ENCODE peak calls at places on chromosome 6, in four cellular contexts. One of them, this sample, is unnamed.

GRCh38 chr6:82246802-82247633 is 526 bp downstream of the IBTK start:
- DNase-seq in mesothelial cell of epicardium: no peak
- DNase-seq in WTC11: peak
- DNase-seq in fibroblast of pulmonary artery: peak
- DNase-seq in this sample: peak

GRCh38 chr6:129709451-129709908 is 497 bp downstream of the ARHGAP18 start:
- DNase-seq in mesothelial cell of epicardium: no peak
- DNase-seq in WTC11: no peak
- DNase-seq in fibroblast of pulmonary artery: peak
- DNase-seq in this sample: no peak

GRCh38 chr6:45049188-45049843 is 278.8 kb upstream of the RUNX2 start:
- DNase-seq in fibroblast of pulmonary artery: peak
- DNase-seq in WTC11: no peak
- DNase-seq in mesothelial cell of epicardium: no peak
- DNase-seq in this sample: no peak

GRCh38 chr6:150320450-150320849 is 48.4 kb upstream of the IYD start:
- DNase-seq in fibroblast of pulmonary artery: peak
- DNase-seq in mesothelial cell of epicardium: no peak
- DNase-seq in WTC11: no peak
- DNase-seq in this sample: no peak

GRCh38 chr6:35259946-35260626 is 551 bp downstream of the ZNF76 start:
- DNase-seq in fibroblast of pulmonary artery: peak
- DNase-seq in WTC11: peak
- DNase-seq in mesothelial cell of epicardium: no peak
- DNase-seq in this sample: no peak

GRCh38 chr6:25070547-25071366 is 135.0 kb upstream of the RIPOR2 start:
- DNase-seq in fibroblast of pulmonary artery: peak
- DNase-seq in WTC11: peak
- DNase-seq in mesothelial cell of epicardium: peak
- DNase-seq in this sample: peak

GRCh38 chr6:21824431-21825180 is 231.1 kb downstream of the SOX4 start:
- DNase-seq in WTC11: no peak
- DNase-seq in fibroblast of pulmonary artery: no peak
- DNase-seq in mesothelial cell of epicardium: no peak
- DNase-seq in this sample: no peak

GRCh38 chr6:131761762-131762067 is 46.1 kb upstream of the ENPP1 start:
- DNase-seq in WTC11: no peak
- DNase-seq in fibroblast of pulmonary artery: no peak
- DNase-seq in mesothelial cell of epicardium: no peak
- DNase-seq in this sample: no peak

GRCh38 chr6:12277401-12277800 is 12.8 kb upstream of the EDN1 start:
- DNase-seq in fibroblast of pulmonary artery: no peak
- DNase-seq in WTC11: no peak
- DNase-seq in mesothelial cell of epicardium: no peak
- DNase-seq in this sample: no peak

GRCh38 chr6:12276332-12276943 is 13.7 kb upstream of the EDN1 start:
- DNase-seq in fibroblast of pulmonary artery: no peak
- DNase-seq in mesothelial cell of epicardium: no peak
- DNase-seq in WTC11: no peak
- DNase-seq in this sample: no peak

GRCh38 chr6:12271594-12271993 is 18.6 kb upstream of the EDN1 start:
- DNase-seq in mesothelial cell of epicardium: no peak
- DNase-seq in fibroblast of pulmonary artery: no peak
- DNase-seq in WTC11: no peak
- DNase-seq in this sample: no peak

GRCh38 chr6:12271997-12272396 is 18.2 kb upstream of the EDN1 start:
- DNase-seq in fibroblast of pulmonary artery: no peak
- DNase-seq in WTC11: no peak
- DNase-seq in mesothelial cell of epicardium: no peak
- DNase-seq in this sample: no peak

DNA sequence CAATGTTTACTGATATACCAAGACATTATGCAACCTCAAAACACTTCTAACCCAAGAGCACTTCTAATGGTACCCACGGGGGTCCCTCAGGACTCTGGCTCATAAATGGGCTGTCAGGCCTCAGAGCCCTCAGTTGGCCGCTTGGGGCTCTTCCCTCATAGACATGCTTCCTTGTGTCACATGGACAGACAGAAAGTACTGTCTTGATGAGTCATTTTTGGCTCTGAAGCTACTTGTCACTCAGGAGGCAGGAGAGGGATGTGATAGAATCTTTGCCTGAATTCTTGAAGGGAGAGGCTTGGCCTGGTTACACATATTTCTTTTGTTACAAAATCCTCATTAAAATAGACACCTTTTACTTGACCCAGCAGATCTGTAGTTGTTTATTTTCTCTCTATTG is 15.1 kb upstream of the EDN1 start:
- DNase-seq in mesothelial cell of epicardium: no peak
- DNase-seq in fibroblast of pulmonary artery: no peak
- DNase-seq in WTC11: no peak
- DNase-seq in this sample: no peak
- TF ChIP-seq CTCF in mesothelial cell of epicardium: no peak
- TF ChIP-seq CTCF in fibroblast of pulmonary artery: no peak
- TF ChIP-seq CTCF in WTC11: no peak
- TF ChIP-seq CTCF in this sample: no peak

DNA sequence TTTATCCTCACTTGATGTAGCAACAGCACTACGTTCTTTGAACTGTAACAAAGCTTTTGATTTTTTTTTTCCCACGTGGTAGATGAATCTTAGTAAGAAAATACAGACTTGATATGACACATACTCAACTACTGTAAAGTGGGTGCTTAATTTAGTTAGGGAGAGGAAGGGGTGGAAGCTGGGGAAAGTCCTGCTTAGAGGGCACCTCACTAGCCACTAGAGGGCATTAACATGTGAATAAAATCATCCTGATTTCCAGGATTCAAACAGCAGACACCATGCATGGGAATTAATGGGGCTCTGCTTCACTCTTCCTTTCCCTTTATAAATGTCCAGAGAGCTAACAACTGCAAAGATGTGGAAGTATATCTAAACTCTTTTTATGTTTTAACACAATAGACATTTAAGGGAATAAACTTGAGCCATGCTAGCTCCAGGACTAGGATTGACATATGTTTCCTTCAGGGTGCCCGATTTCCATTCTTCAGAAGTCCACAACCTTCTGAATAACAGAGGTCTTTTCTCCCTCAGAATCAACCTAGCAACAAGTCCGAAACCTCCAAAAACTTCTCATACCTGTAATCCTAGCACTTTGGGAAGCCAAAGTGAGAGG is 250.1 kb downstream of the ATXN1 start:
- DNase-seq in WTC11: no peak
- DNase-seq in fibroblast of pulmonary artery: peak
- DNase-seq in mesothelial cell of epicardium: no peak
- DNase-seq in this sample: no peak
- TF ChIP-seq CTCF in WTC11: peak
- TF ChIP-seq CTCF in fibroblast of pulmonary artery: peak
- TF ChIP-seq CTCF in mesothelial cell of epicardium: peak
- TF ChIP-seq CTCF in this sample: peak

GRCh38 chr6:156948807-156949206 is 171.6 kb downstream of the ARID1B start:
- DNase-seq in WTC11: no peak
- DNase-seq in fibroblast of pulmonary artery: peak
- DNase-seq in mesothelial cell of epicardium: no peak
- DNase-seq in this sample: no peak
- TF ChIP-seq CTCF in WTC11: no peak
- TF ChIP-seq CTCF in fibroblast of pulmonary artery: no peak
- TF ChIP-seq CTCF in mesothelial cell of epicardium: no peak
- TF ChIP-seq CTCF in this sample: no peak

GRCh38 chr6:31271641-31272357 is at the start of gene HLA-C:
- DNase-seq in WTC11: peak
- DNase-seq in fibroblast of pulmonary artery: peak
- DNase-seq in mesothelial cell of epicardium: peak
- DNase-seq in this sample: peak
- TF ChIP-seq CTCF in WTC11: no peak
- TF ChIP-seq CTCF in fibroblast of pulmonary artery: peak
- TF ChIP-seq CTCF in mesothelial cell of epicardium: no peak
- TF ChIP-seq CTCF in this sample: no peak

DNA sequence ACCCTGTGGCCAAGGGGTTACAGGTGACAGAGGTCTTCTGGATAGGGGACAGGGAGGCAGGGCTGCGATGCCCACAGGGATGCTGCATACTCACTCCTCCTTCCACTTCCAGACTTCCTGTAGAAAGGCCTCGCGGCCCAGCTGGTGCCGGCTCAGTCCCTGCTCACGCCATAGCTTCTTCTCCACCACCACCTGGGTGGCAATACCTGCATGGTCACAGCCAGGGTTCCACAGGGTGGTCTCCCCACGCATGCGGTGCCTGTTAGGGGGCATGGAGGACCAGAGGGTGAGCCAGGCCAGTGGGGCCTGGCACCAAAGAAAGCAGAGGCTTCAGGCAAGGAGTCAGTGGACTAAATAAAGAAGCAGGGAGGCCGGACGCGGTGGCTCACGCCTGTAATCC is 8.3 kb upstream of the VWA7 start:
- DNase-seq in mesothelial cell of epicardium: no peak
- DNase-seq in fibroblast of pulmonary artery: no peak
- DNase-seq in WTC11: no peak
- DNase-seq in this sample: no peak
- TF ChIP-seq CTCF in mesothelial cell of epicardium: no peak
- TF ChIP-seq CTCF in fibroblast of pulmonary artery: no peak
- TF ChIP-seq CTCF in WTC11: no peak
- TF ChIP-seq CTCF in this sample: no peak

GRCh38 chr6:1285589-1286340 is 26.1 kb upstream of the FOXQ1 start:
- DNase-seq in mesothelial cell of epicardium: no peak
- DNase-seq in WTC11: no peak
- DNase-seq in fibroblast of pulmonary artery: no peak
- DNase-seq in this sample: no peak
- TF ChIP-seq CTCF in mesothelial cell of epicardium: no peak
- TF ChIP-seq CTCF in WTC11: no peak
- TF ChIP-seq CTCF in fibroblast of pulmonary artery: no peak
- TF ChIP-seq CTCF in this sample: no peak

This sample was measured in type B pancreatic cell.